ENCODE peak calls at places on chromosomes 5 and 9, in five cellular contexts. B is left colon, A is NCI-H2081, E is HepG2, J is GM12865. O is an unnamed sample.

GRCh38 chr5:147436596-147436995 is 73.3 kb downstream of the DPYSL3 start:
- DNase-seq in J (no peak), B (no peak), E (no peak), A (no peak), O (no peak)

GRCh38 chr5:170216262-170216864 is 16.4 kb upstream of the C5orf58 start:
- DNase-seq in B (no peak), J (peak), E (peak), A (no peak), O (peak)

GRCh38 chr5:11023970-11024369 is 262.9 kb upstream of the DAP start:
- DNase-seq in E (no peak), J (no peak), B (no peak), A (no peak), O (no peak)

GRCh38 chr5:81826128-81826527 is 75.2 kb upstream of the SSBP2 start:
- DNase-seq in E (no peak), A (no peak), J (no peak), B (no peak), O (no peak)

GRCh38 chr9:81848472-81848871 is 79.8 kb upstream of the SPATA31D4 start:
- DNase-seq in A (peak), E (peak), B (no peak), J (no peak), O (no peak)

GRCh38 chr5:73853091-73853490 is 227.1 kb downstream of the ARHGEF28 start:
- DNase-seq in E (no peak), J (no peak), B (no peak), A (peak), O (no peak)

GRCh38 chr5:119353213-119353612 is 2.6 kb upstream of the TNFAIP8 start:
- DNase-seq in A (no peak), B (no peak), J (no peak), E (no peak), O (no peak)

GRCh38 chr5:96175090-96175489 is 213.4 kb upstream of the ELL2 start:
- DNase-seq in E (no peak), B (no peak), A (no peak), J (peak), O (no peak)

GRCh38 chr9:34163439-34163838 is 15.4 kb upstream of the UBAP1 start:
- DNase-seq in J (no peak), B (no peak), A (no peak), E (no peak), O (no peak)

GRCh38 chr5:175922192-175922885 is 45.8 kb downstream of the THOC3 start:
- DNase-seq in E (peak), B (no peak), A (no peak), J (no peak), O (no peak)

GRCh38 chr5:56429110-56429561 is 196.0 kb upstream of the ANKRD55 start:
- DNase-seq in J (no peak), E (peak), B (no peak), A (no peak), O (no peak)

GRCh38 chr9:105168935-105169334 is 75.5 kb upstream of the SLC44A1 start:
- DNase-seq in E (no peak), B (no peak), A (no peak), J (no peak), O (no peak)

GRCh38 chr5:8843766-8844165 is 702.1 kb downstream of the SEMA5A start:
- DNase-seq in J (no peak), A (peak), E (no peak), B (no peak), O (no peak)

GRCh38 chr5:106974256-106974655 is 696.5 kb downstream of the EFNA5 start:
- DNase-seq in E (no peak), J (no peak), A (no peak), B (no peak), O (no peak)

GRCh38 chr5:38554860-38555259 is 1.6 kb downstream of the LIFR start:
- DNase-seq in E (no peak), B (no peak), A (no peak), J (no peak), O (no peak)

GRCh38 chr5:91129748-91130147 is 253.4 kb downstream of the ARRDC3 start:
- DNase-seq in A (no peak), J (no peak), B (no peak), E (no peak), O (no peak)

GRCh38 chr9:138022121-138022741 is 144.6 kb downstream of the CACNA1B start:
- DNase-seq in A (no peak), E (no peak), B (no peak), J (peak), O (peak)